ENCODE peak calls at places on chromosomes 11 and 22, in nine cellular contexts. One of them, this sample, is unnamed.

GRCh38 chr22:48721394-48721666 is 1106.3 kb downstream of the BRD1 start:
- DNase-seq in SK-N-DZ: no peak
- DNase-seq in nucleus accumbens: no peak
- DNase-seq in EL: no peak
- DNase-seq in suprapubic skin: no peak
- DNase-seq in stimulated activated CD8-positive, alpha-beta memory T cell treated with anti-CD3 and anti-CD28 coated beads, Interleukin-15, amount 100 ng/mL, for 1 hour: no peak
- DNase-seq in activated naive CD4-positive, alpha-beta T cell treated with anti-CD3 and anti-CD28 coated beads for 36 hours: no peak
- DNase-seq in renal cortical epithelial cell: no peak
- DNase-seq in GM12892: no peak
- DNase-seq in this sample: no peak

GRCh38 chr22:26616650-26617049 is 1.2 kb downstream of the CRYBB1 start:
- DNase-seq in SK-N-DZ: peak; percentile 21
- DNase-seq in nucleus accumbens: no peak
- DNase-seq in EL: no peak
- DNase-seq in suprapubic skin: no peak
- DNase-seq in stimulated activated CD8-positive, alpha-beta memory T cell treated with anti-CD3 and anti-CD28 coated beads, Interleukin-15, amount 100 ng/mL, for 1 hour: no peak
- DNase-seq in activated naive CD4-positive, alpha-beta T cell treated with anti-CD3 and anti-CD28 coated beads for 36 hours: no peak
- DNase-seq in renal cortical epithelial cell: no peak
- DNase-seq in GM12892: no peak
- DNase-seq in this sample: no peak

GRCh38 chr22:49142281-49142680 is 685.4 kb downstream of the BRD1 start:
- DNase-seq in SK-N-DZ: no peak
- DNase-seq in nucleus accumbens: no peak
- DNase-seq in EL: no peak
- DNase-seq in suprapubic skin: no peak
- DNase-seq in stimulated activated CD8-positive, alpha-beta memory T cell treated with anti-CD3 and anti-CD28 coated beads, Interleukin-15, amount 100 ng/mL, for 1 hour: no peak
- DNase-seq in activated naive CD4-positive, alpha-beta T cell treated with anti-CD3 and anti-CD28 coated beads for 36 hours: no peak
- DNase-seq in renal cortical epithelial cell: no peak
- DNase-seq in GM12892: no peak
- DNase-seq in this sample: no peak

GRCh38 chr22:42872821-42873220 is 15.7 kb upstream of the ARFGAP3 start:
- DNase-seq in SK-N-DZ: no peak
- DNase-seq in nucleus accumbens: no peak
- DNase-seq in EL: no peak
- DNase-seq in suprapubic skin: no peak
- DNase-seq in stimulated activated CD8-positive, alpha-beta memory T cell treated with anti-CD3 and anti-CD28 coated beads, Interleukin-15, amount 100 ng/mL, for 1 hour: no peak
- DNase-seq in activated naive CD4-positive, alpha-beta T cell treated with anti-CD3 and anti-CD28 coated beads for 36 hours: no peak
- DNase-seq in renal cortical epithelial cell: no peak
- DNase-seq in GM12892: no peak
- DNase-seq in this sample: no peak

GRCh38 chr22:46947516-46948260 is 185.2 kb downstream of the TBC1D22A start:
- DNase-seq in SK-N-DZ: no peak
- DNase-seq in nucleus accumbens: no peak
- DNase-seq in EL: no peak
- DNase-seq in suprapubic skin: no peak
- DNase-seq in stimulated activated CD8-positive, alpha-beta memory T cell treated with anti-CD3 and anti-CD28 coated beads, Interleukin-15, amount 100 ng/mL, for 1 hour: no peak
- DNase-seq in activated naive CD4-positive, alpha-beta T cell treated with anti-CD3 and anti-CD28 coated beads for 36 hours: no peak
- DNase-seq in renal cortical epithelial cell: no peak
- DNase-seq in GM12892: no peak
- DNase-seq in this sample: no peak

GRCh38 chr11:95577716-95578460 is 211.7 kb downstream of the FAM76B start:
- DNase-seq in SK-N-DZ: no peak
- DNase-seq in nucleus accumbens: no peak
- DNase-seq in EL: peak; percentile 53
- DNase-seq in suprapubic skin: no peak
- DNase-seq in stimulated activated CD8-positive, alpha-beta memory T cell treated with anti-CD3 and anti-CD28 coated beads, Interleukin-15, amount 100 ng/mL, for 1 hour: no peak
- DNase-seq in activated naive CD4-positive, alpha-beta T cell treated with anti-CD3 and anti-CD28 coated beads for 36 hours: peak; percentile 36
- DNase-seq in renal cortical epithelial cell: peak; percentile 82
- DNase-seq in GM12892: no peak
- DNase-seq in this sample: no peak

GRCh38 chr11:15819679-15820286 is 536.6 kb downstream of the SOX6 start:
- DNase-seq in SK-N-DZ: peak; percentile 40
- DNase-seq in nucleus accumbens: peak; percentile 77
- DNase-seq in EL: peak; percentile 54
- DNase-seq in suprapubic skin: no peak
- DNase-seq in stimulated activated CD8-positive, alpha-beta memory T cell treated with anti-CD3 and anti-CD28 coated beads, Interleukin-15, amount 100 ng/mL, for 1 hour: no peak
- DNase-seq in activated naive CD4-positive, alpha-beta T cell treated with anti-CD3 and anti-CD28 coated beads for 36 hours: peak; percentile 46
- DNase-seq in renal cortical epithelial cell: peak; percentile 47
- DNase-seq in GM12892: peak; percentile 11
- DNase-seq in this sample: no peak

GRCh38 chr22:38462960-38463784 is 4.7 kb upstream of the KDELR3 start:
- DNase-seq in SK-N-DZ: peak; percentile 61
- DNase-seq in nucleus accumbens: no peak
- DNase-seq in EL: no peak
- DNase-seq in suprapubic skin: no peak
- DNase-seq in stimulated activated CD8-positive, alpha-beta memory T cell treated with anti-CD3 and anti-CD28 coated beads, Interleukin-15, amount 100 ng/mL, for 1 hour: no peak
- DNase-seq in activated naive CD4-positive, alpha-beta T cell treated with anti-CD3 and anti-CD28 coated beads for 36 hours: no peak
- DNase-seq in renal cortical epithelial cell: no peak
- DNase-seq in GM12892: no peak
- DNase-seq in this sample: no peak

GRCh38 chr11:129951883-129952262 is 50.8 kb downstream of the PRDM10 start:
- DNase-seq in SK-N-DZ: no peak
- DNase-seq in nucleus accumbens: no peak
- DNase-seq in EL: no peak
- DNase-seq in suprapubic skin: no peak
- DNase-seq in stimulated activated CD8-positive, alpha-beta memory T cell treated with anti-CD3 and anti-CD28 coated beads, Interleukin-15, amount 100 ng/mL, for 1 hour: no peak
- DNase-seq in activated naive CD4-positive, alpha-beta T cell treated with anti-CD3 and anti-CD28 coated beads for 36 hours: no peak
- DNase-seq in renal cortical epithelial cell: no peak
- DNase-seq in GM12892: no peak
- DNase-seq in this sample: no peak